ENCODE peak calls at places on chromosomes 16 and 17, in nine cellular contexts. O, B, G, A, K, X, J, I and Q are unnamed samples.

GRCh38 chr16:381788-382717 is at the start of gene PGAP6:
- DNase-seq in O (peak), B (peak), G (peak), A (no peak), K (peak), X (peak), J (peak), I (no peak), Q (peak)

GRCh38 chr16:19851476-19851875 is 33.2 kb downstream of the GPRC5B start:
- DNase-seq in O (no peak), B (no peak), G (no peak), A (no peak), K (no peak), X (peak), J (no peak), I (no peak), Q (no peak)

GRCh38 chr17:42312285-42313130 is 24.2 kb downstream of the STAT5A start:
- DNase-seq in O (peak), B (peak), G (peak), A (peak), K (peak), X (peak), J (peak), I (no peak), Q (peak)

GRCh38 chr17:72812823-72813222 is 279.7 kb downstream of the SLC39A11 start:
- DNase-seq in O (no peak), B (no peak), G (no peak), A (no peak), K (no peak), X (no peak), J (no peak), I (peak), Q (no peak)

GRCh38 chr17:42340691-42341127 is 47.5 kb downstream of the STAT3 start:
- DNase-seq in O (no peak), B (no peak), G (no peak), A (no peak), K (no peak), X (no peak), J (peak), I (no peak), Q (no peak)

GRCh38 chr16:58492066-58492465 is 7.9 kb upstream of the NDRG4 start:
- DNase-seq in O (no peak), B (no peak), G (no peak), A (no peak), K (no peak), X (no peak), J (no peak), I (no peak), Q (no peak)

GRCh38 chr17:309361-309888 is 43.2 kb downstream of the RPH3AL start:
- DNase-seq in O (no peak), B (no peak), G (peak), A (peak), K (no peak), X (no peak), J (no peak), I (no peak), Q (no peak)

GRCh38 chr17:81672504-81672903 is 6.0 kb downstream of the CCDC137 start:
- DNase-seq in O (no peak), B (no peak), G (no peak), A (no peak), K (no peak), X (no peak), J (no peak), I (no peak), Q (no peak)

GRCh38 chr16:75965504-75966374 is 239.4 kb upstream of the CPHXL start:
- DNase-seq in O (no peak), B (no peak), G (no peak), A (no peak), K (no peak), X (peak), J (no peak), I (no peak), Q (no peak)

GRCh38 chr17:2703606-2704005 is 8.0 kb downstream of the CLUH start:
- DNase-seq in O (no peak), B (no peak), G (no peak), A (no peak), K (no peak), X (no peak), J (no peak), I (no peak), Q (no peak)

GRCh38 chr16:67449739-67450138 is 18.8 kb downstream of the HSD11B2 start:
- DNase-seq in O (no peak), B (no peak), G (no peak), A (no peak), K (no peak), X (no peak), J (no peak), I (no peak), Q (no peak)

GRCh38 chr17:32954477-32954876 is 26.5 kb downstream of the TMEM98 start:
- DNase-seq in O (no peak), B (no peak), G (no peak), A (no peak), K (no peak), X (no peak), J (no peak), I (no peak), Q (no peak)

GRCh38 chr17:76547183-76547641 is 7.4 kb downstream of the PRCD start:
- DNase-seq in O (peak), B (peak), G (peak), A (peak), K (peak), X (peak), J (peak), I (peak), Q (peak)

GRCh38 chr16:78535098-78535497 is 435.6 kb downstream of the WWOX start:
- DNase-seq in O (no peak), B (no peak), G (no peak), A (peak), K (no peak), X (no peak), J (no peak), I (no peak), Q (peak)

GRCh38 chr16:15049581-15050180 is 6.2 kb downstream of the NTAN1 start:
- DNase-seq in O (no peak), B (no peak), G (no peak), A (no peak), K (no peak), X (no peak), J (no peak), I (no peak), Q (no peak)

GRCh38 chr16:11708421-11708820 is 34.2 kb downstream of the TXNDC11 start:
- DNase-seq in O (no peak), B (no peak), G (no peak), A (no peak), K (no peak), X (no peak), J (no peak), I (no peak), Q (no peak)

GRCh38 chr16:46947900-46948547 is 25.4 kb downstream of the DNAJA2 start:
- DNase-seq in O (peak), B (peak), G (peak), A (peak), K (no peak), X (no peak), J (no peak), I (peak), Q (peak)

GRCh38 chr17:10135539-10136257 is 62.7 kb downstream of the GAS7 start:
- DNase-seq in O (no peak), B (no peak), G (no peak), A (no peak), K (peak), X (no peak), J (no peak), I (no peak), Q (no peak)

GRCh38 chr17:54620380-54620978 is 280.2 kb upstream of the TOM1L1 start:
- DNase-seq in O (no peak), B (no peak), G (no peak), A (no peak), K (no peak), X (no peak), J (no peak), I (no peak), Q (no peak)

GRCh38 chr16:30009085-30009862 is 1.6 kb downstream of the DOC2A start:
- DNase-seq in O (no peak), B (no peak), G (no peak), A (no peak), K (no peak), X (no peak), J (no peak), I (no peak), Q (no peak)

GRCh38 chr17:75390982-75391381 is 14.5 kb downstream of the GRB2 start:
- DNase-seq in O (no peak), B (no peak), G (no peak), A (no peak), K (no peak), X (no peak), J (no peak), I (no peak), Q (no peak)

GRCh38 chr16:12321363-12321762 is 344.8 kb downstream of the SNX29 start:
- DNase-seq in O (no peak), B (peak), G (no peak), A (no peak), K (no peak), X (no peak), J (no peak), I (no peak), Q (no peak)

GRCh38 chr17:9645858-9646555 is 690 bp downstream of the USP43 start:
- DNase-seq in O (no peak), B (peak), G (peak), A (peak), K (no peak), X (peak), J (peak), I (no peak), Q (no peak)

GRCh38 chr17:3964203-3965122 is at the start of gene ATP2A3:
- DNase-seq in O (peak), B (peak), G (no peak), A (peak), K (no peak), X (no peak), J (peak), I (no peak), Q (no peak)

GRCh38 chr16:3671424-3671823 is 16.9 kb downstream of the DNASE1 start:
- DNase-seq in O (no peak), B (no peak), G (no peak), A (no peak), K (no peak), X (no peak), J (no peak), I (no peak), Q (no peak)

GRCh38 chr17:18041776-18042175 is 2.6 kb downstream of the GID4 start:
- DNase-seq in O (no peak), B (no peak), G (no peak), A (no peak), K (no peak), X (no peak), J (no peak), I (peak), Q (no peak)

GRCh38 chr16:13138528-13138927 is 237.1 kb downstream of the SHISA9 start:
- DNase-seq in O (no peak), B (no peak), G (no peak), A (no peak), K (no peak), X (no peak), J (no peak), I (no peak), Q (no peak)

GRCh38 chr16:85303354-85303883 is 191.1 kb upstream of the CIBAR2 start:
- DNase-seq in O (peak), B (peak), G (peak), A (peak), K (peak), X (no peak), J (peak), I (no peak), Q (no peak)

GRCh38 chr17:48563867-48564199 is 14.3 kb downstream of the HOXB4 start:
- DNase-seq in O (no peak), B (no peak), G (no peak), A (no peak), K (no peak), X (no peak), J (no peak), I (no peak), Q (no peak)